ENCODE peak calls at places on chromosomes 13 and 19, in five cellular contexts. F, B, Z, P and T are unnamed samples.

GRCh38 chr13:44079413-44080205 is 199.9 kb downstream of the LACC1 start:
- DNase-seq in F (no peak), B (no peak), Z (no peak), P (no peak), T (no peak)

GRCh38 chr13:71864094-71864980 is 2.7 kb downstream of the DACH1 start:
- DNase-seq in F (no peak), B (no peak), Z (peak; percentile 11), P (peak; percentile 54), T (peak; percentile 79)

GRCh38 chr13:20090349-20090748 is 70.5 kb downstream of the GJA3 start:
- DNase-seq in F (no peak), B (no peak), Z (no peak), P (no peak), T (no peak)

GRCh38 chr19:23482829-23483228 is 87.6 kb upstream of the ZNF91 start:
- DNase-seq in F (no peak), B (no peak), Z (no peak), P (no peak), T (no peak)

GRCh38 chr19:23460656-23461055 is 65.4 kb upstream of the ZNF91 start:
- DNase-seq in F (no peak), B (no peak), Z (no peak), P (no peak), T (no peak)

GRCh38 chr19:13396256-13397080 is 109.8 kb downstream of the CACNA1A start:
- DNase-seq in F (peak; percentile 3), B (peak; percentile 70), Z (peak; percentile 29), P (peak; percentile 14), T (peak; percentile 36)

GRCh38 chr13:91764527-91764926 is 366.1 kb downstream of the GPC5 start:
- DNase-seq in F (no peak), B (no peak), Z (no peak), P (no peak), T (no peak)

GRCh38 chr19:5017235-5017634 is 48.3 kb downstream of the KDM4B start:
- DNase-seq in F (no peak), B (no peak), Z (no peak), P (no peak), T (no peak)

GRCh38 chr13:99656843-99657506 is 155.7 kb downstream of the TM9SF2 start:
- DNase-seq in F (no peak), B (no peak), Z (no peak), P (no peak), T (no peak)

GRCh38 chr13:112200200-112200599 is 133.3 kb downstream of the SOX1 start:
- DNase-seq in F (no peak), B (no peak), Z (no peak), P (no peak), T (no peak)

GRCh38 chr19:7977723-7978040 is 27.8 kb downstream of the ELAVL1 start:
- DNase-seq in F (no peak), B (no peak), Z (no peak), P (no peak), T (no peak)

GRCh38 chr19:46232029-46232428 is 2.5 kb downstream of the IGFL1 start:
- DNase-seq in F (no peak), B (no peak), Z (no peak), P (no peak), T (no peak)

GRCh38 chr19:28435551-28436261 is 777.2 kb downstream of the UQCRFS1 start:
- DNase-seq in F (no peak), B (no peak), Z (peak; percentile 8), P (no peak), T (no peak)

GRCh38 chr19:351976-352625 is 7.5 kb upstream of the MIER2 start:
- DNase-seq in F (no peak), B (no peak), Z (no peak), P (no peak), T (no peak)

GRCh38 chr13:76214001-76214400 is 577.9 kb downstream of the LMO7 start:
- DNase-seq in F (no peak), B (no peak), Z (no peak), P (no peak), T (no peak)

GRCh38 chr19:18385675-18386542 is at the start of gene GDF15:
- DNase-seq in F (peak; percentile 55), B (peak; percentile 87), Z (peak; percentile 70), P (peak; percentile 56), T (no peak)

GRCh38 chr19:37654525-37654832 is 786 bp downstream of the ZFP30 start:
- DNase-seq in F (no peak), B (peak; percentile 26), Z (no peak), P (no peak), T (no peak)

GRCh38 chr13:113584870-113585671 is 518 bp downstream of the TFDP1 start:
- DNase-seq in F (peak; percentile 8), B (no peak), Z (no peak), P (peak; percentile 13), T (no peak)

GRCh38 chr13:32581177-32581786 is 5.0 kb upstream of the PDS5B start:
- DNase-seq in F (no peak), B (peak; percentile 47), Z (no peak), P (no peak), T (no peak)

GRCh38 chr13:43766766-43767165 is 20.0 kb downstream of the ENOX1 start:
- DNase-seq in F (no peak), B (no peak), Z (peak; percentile 15), P (peak; percentile 34), T (no peak)

GRCh38 chr19:55173717-55174409 is 6.2 kb downstream of the SYT5 start:
- DNase-seq in F (peak; percentile 17), B (peak; percentile 43), Z (no peak), P (peak; percentile 50), T (peak; percentile 76)

GRCh38 chr19:947707-948533 is 22.1 kb downstream of the ARID3A start:
- DNase-seq in F (peak; percentile 31), B (no peak), Z (peak; percentile 43), P (peak; percentile 24), T (peak; percentile 67)

GRCh38 chr13:114089341-114089740 is 43.1 kb downstream of the RASA3 start:
- DNase-seq in F (no peak), B (no peak), Z (no peak), P (peak; percentile 6), T (peak; percentile 8)

GRCh38 chr19:41362143-41362847 is 1.7 kb downstream of the B9D2 start:
- DNase-seq in F (no peak), B (no peak), Z (no peak), P (no peak), T (no peak)

GRCh38 chr13:33235078-33235477 is 50.5 kb downstream of the STARD13 start:
- DNase-seq in F (no peak), B (peak; percentile 76), Z (peak; percentile 33), P (no peak), T (no peak)

GRCh38 chr19:7926727-7927604 is 1.0 kb upstream of the CTXN1 start:
- DNase-seq in F (peak; percentile 20), B (no peak), Z (no peak), P (no peak), T (peak; percentile 43)

GRCh38 chr19:52941941-52942370 is 18.7 kb upstream of the ZNF888 start:
- DNase-seq in F (peak; percentile 43), B (peak; percentile 20), Z (peak; percentile 18), P (peak; percentile 36), T (peak; percentile 38)

GRCh38 chr13:30846844-30847243 is 59.2 kb upstream of the MEDAG start:
- DNase-seq in F (no peak), B (no peak), Z (no peak), P (no peak), T (no peak)
- H3K4me1 ChIP-seq in F (no peaks in the 10 kb centered on the region), B (peaks cover 20% of the 10 kb centered on the region), Z (no peaks in the 10 kb centered on the region), P (no peaks in the 10 kb centered on the region), T (peaks cover 4% of the 10 kb centered on the region)

DNA sequence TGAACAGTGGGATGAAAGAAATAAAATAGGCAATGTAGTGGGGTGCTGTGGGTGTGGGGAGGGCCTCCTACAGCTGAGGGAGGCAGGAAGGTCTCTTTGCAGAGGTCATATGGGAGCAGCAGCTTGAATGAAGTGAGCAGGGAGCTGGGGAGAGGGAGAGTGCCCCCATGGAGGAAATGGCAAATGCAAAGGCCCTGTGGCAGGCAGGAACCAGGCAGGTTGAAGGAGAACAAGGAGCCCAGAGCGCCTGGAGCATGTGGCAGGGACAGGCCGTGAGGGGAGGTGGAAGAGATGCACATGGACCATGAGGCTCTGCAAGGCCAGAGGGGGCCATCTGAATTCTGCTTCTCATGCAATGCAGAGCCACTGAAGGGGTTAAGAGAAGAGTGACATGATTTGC is 191.8 kb downstream of the URI1 start:
- DNase-seq in F (no peak), B (no peak), Z (no peak), P (no peak), T (no peak)
- TF ChIP-seq POLR2A in F (no peak), B (no peak), Z (no peak), P (no peak), T (no peak)

GRCh38 chr19:2184422-2185012 is 20.8 kb downstream of the DOT1L start:
- DNase-seq in F (no peak), B (no peak), Z (no peak), P (no peak), T (no peak)
- H3K4me1 ChIP-seq in F (peaks cover 26% of the 10 kb centered on the region), B (peaks cover 24% of the 10 kb centered on the region), Z (no peaks in the 10 kb centered on the region), P (peaks cover 17% of the 10 kb centered on the region), T (peaks cover 4% of the 10 kb centered on the region)

DNA sequence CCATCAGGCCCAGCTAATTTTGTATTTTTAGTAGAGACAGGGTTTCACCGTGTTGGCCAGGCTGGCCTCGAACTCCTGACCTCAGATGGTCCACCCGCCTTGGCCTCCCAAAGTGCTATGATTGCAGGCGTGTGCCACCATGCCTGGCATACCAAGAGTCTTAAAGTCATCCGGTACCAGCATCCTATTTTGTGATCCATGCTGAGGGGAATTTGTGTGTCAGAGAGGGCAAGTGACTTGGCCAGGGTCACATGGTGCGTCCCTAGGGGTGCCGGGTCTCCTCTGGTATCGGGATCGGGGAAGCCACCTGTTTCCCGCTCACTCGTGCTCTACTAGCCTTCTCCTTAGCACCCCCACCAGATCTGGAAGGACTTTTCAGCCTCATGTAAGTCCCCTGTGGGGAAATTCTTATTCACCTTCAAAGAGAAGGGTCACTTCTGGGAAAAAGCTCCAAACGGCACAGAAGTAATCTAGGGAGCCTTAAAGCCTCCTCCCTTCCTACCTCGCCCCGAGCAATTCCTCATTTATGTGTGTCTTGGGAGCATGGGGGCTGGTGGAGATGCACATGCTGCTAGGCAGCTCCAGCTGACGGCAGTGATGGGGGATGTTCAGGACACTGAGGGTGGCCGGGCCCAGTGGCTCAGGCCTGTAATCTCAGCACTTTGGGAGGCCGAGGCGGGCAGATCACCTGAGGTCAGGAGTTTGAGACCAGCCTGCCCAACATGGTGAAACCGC is 6.1 kb upstream of the ANKLE1 start:
- DNase-seq in F (no peak), B (no peak), Z (no peak), P (no peak), T (no peak)
- TF ChIP-seq POLR2A in F (no peak), B (no peak), Z (no peak), P (no peak), T (no peak)